ENCODE peak calls at places on chromosomes 4 and X, in six cellular contexts. G is stimulated activated CD8-positive, alpha-beta memory T cell treated with anti-CD3 and anti-CD28 coated beads, Interleukin-2, amount 100 ng/mL, for 1 hour; M is T-helper 2 cell; Z is tibial nerve; N is osteocyte; V is NB4. P is an unnamed sample.

GRCh38 chrX:129557844-129558243 is 17.8 kb downstream of the OCRL start:
- DNase-seq in G (no peak), M (no peak), Z (no peak), N (no peak), V (no peak), P (no peak)

GRCh38 chr4:103011378-103012025 is 8.0 kb downstream of the SLC9B1 start:
- DNase-seq in G (no peak), M (no peak), Z (no peak), N (no peak), V (no peak), P (peak)

GRCh38 chr4:65668201-65669007 is 1.9 kb downstream of the EPHA5 start:
- DNase-seq in G (no peak), M (no peak), Z (no peak), N (peak), V (no peak), P (peak)

GRCh38 chrX:48936429-48937064 is 17.7 kb upstream of the PIM2 start:
- DNase-seq in G (no peak), M (no peak), Z (no peak), N (no peak), V (no peak), P (no peak)

GRCh38 chr4:6095023-6095817 is 77.0 kb upstream of the C4orf50 start:
- DNase-seq in G (no peak), M (no peak), Z (no peak), N (no peak), V (peak), P (no peak)

GRCh38 chr4:120995611-120996010 is 73.1 kb upstream of the PRDM5 start:
- DNase-seq in G (no peak), M (no peak), Z (no peak), N (no peak), V (no peak), P (no peak)

GRCh38 chr4:139245590-139245989 is 34.4 kb downstream of the MGARP start:
- DNase-seq in G (no peak), M (no peak), Z (no peak), N (no peak), V (no peak), P (no peak)

GRCh38 chr4:78592104-78592783 is 40.7 kb downstream of the ANXA3 start:
- DNase-seq in G (no peak), M (no peak), Z (no peak), N (no peak), V (peak), P (peak)

GRCh38 chr4:29541757-29542156 is 1178.4 kb upstream of the PCDH7 start:
- DNase-seq in G (no peak), M (no peak), Z (no peak), N (no peak), V (no peak), P (peak)

GRCh38 chr4:136865591-136865990 is 666.7 kb downstream of the PCDH18 start:
- DNase-seq in G (no peak), M (no peak), Z (no peak), N (no peak), V (no peak), P (no peak)

GRCh38 chr4:176217510-176217909 is 22.1 kb upstream of the SPATA4 start:
- DNase-seq in G (no peak), M (no peak), Z (no peak), N (no peak), V (no peak), P (no peak)

GRCh38 chrX:136168929-136169735 is 21.8 kb downstream of the FHL1 start:
- DNase-seq in G (no peak), M (no peak), Z (no peak), N (no peak), V (no peak), P (peak)

GRCh38 chr4:83128235-83128929 is 13.9 kb upstream of the PLAC8 start:
- DNase-seq in G (no peak), M (no peak), Z (no peak), N (no peak), V (peak), P (no peak)

GRCh38 chr4:147528054-147528453 is 47.2 kb downstream of the EDNRA start:
- DNase-seq in G (no peak), M (no peak), Z (no peak), N (no peak), V (no peak), P (no peak)

GRCh38 chr4:38302910-38303309 is 342.7 kb downstream of the PTTG2 start:
- DNase-seq in G (no peak), M (no peak), Z (no peak), N (no peak), V (no peak), P (no peak)

GRCh38 chrX:102546818-102547493 is 30.4 kb upstream of the TMSB15A start:
- DNase-seq in G (no peak), M (no peak), Z (no peak), N (no peak), V (no peak), P (no peak)

GRCh38 chrX:77597090-77597489 is 149.9 kb downstream of the FGF16 start:
- DNase-seq in G (no peak), M (no peak), Z (no peak), N (no peak), V (peak), P (no peak)

GRCh38 chr4:94256144-94256783 is 48.6 kb downstream of the SMARCAD1 start:
- DNase-seq in G (no peak), M (no peak), Z (no peak), N (no peak), V (no peak), P (no peak)

GRCh38 chr4:183185018-183185417 is 86.0 kb downstream of the WWC2 start:
- DNase-seq in G (no peak), M (no peak), Z (no peak), N (no peak), V (peak), P (no peak)

GRCh38 chrX:129719268-129719667 is 19.5 kb upstream of the XPNPEP2 start:
- DNase-seq in G (no peak), M (no peak), Z (no peak), N (no peak), V (no peak), P (no peak)

GRCh38 chr4:16858275-16858752 is 40.1 kb downstream of the LDB2 start:
- DNase-seq in G (no peak), M (no peak), Z (no peak), N (no peak), V (no peak), P (no peak)

GRCh38 chr4:167171928-167172327 is 62.4 kb downstream of the SPOCK3 start:
- DNase-seq in G (no peak), M (no peak), Z (no peak), N (no peak), V (no peak), P (no peak)

GRCh38 chrX:115367455-115367854 is 77.9 kb downstream of the LUZP4 start:
- DNase-seq in G (no peak), M (no peak), Z (no peak), N (no peak), V (no peak), P (peak)

GRCh38 chr4:1344696-1345095 is 2.3 kb upstream of the UVSSA start:
- DNase-seq in G (no peak), M (no peak), Z (no peak), N (no peak), V (no peak), P (no peak)

GRCh38 chr4:139957108-139957464 is 196.9 kb downstream of the MAML3 start:
- DNase-seq in G (no peak), M (no peak), Z (no peak), N (no peak), V (no peak), P (no peak)

GRCh38 chr4:55123791-55124190 is 1.6 kb downstream of the KDR start:
- DNase-seq in G (no peak), M (no peak), Z (no peak), N (no peak), V (no peak), P (no peak)

GRCh38 chr4:4778491-4779003 is 80.9 kb upstream of the MSX1 start:
- DNase-seq in G (no peak), M (no peak), Z (no peak), N (no peak), V (no peak), P (no peak)

GRCh38 chr4:100306018-100306417 is 115.8 kb upstream of the DDIT4L start:
- DNase-seq in G (no peak), M (no peak), Z (no peak), N (no peak), V (no peak), P (no peak)

GRCh38 chrX:9525511-9526248 is 60.8 kb downstream of the TBL1X start:
- DNase-seq in G (no peak), M (no peak), Z (no peak), N (no peak), V (no peak), P (no peak)

GRCh38 chr4:57151481-57151880 is 41.3 kb upstream of the IGFBP7 start:
- DNase-seq in G (no peak), M (no peak), Z (no peak), N (no peak), V (no peak), P (peak)

GRCh38 chr4:86960557-86960959 is 25.7 kb downstream of the AFF1 start:
- DNase-seq in G (no peak), M (no peak), Z (no peak), N (no peak), V (peak), P (peak)

GRCh38 chrX:97897998-97898397 is 1014.3 kb downstream of the RPA4 start:
- DNase-seq in G (no peak), M (no peak), Z (no peak), N (no peak), V (no peak), P (no peak)